ENCODE peak calls at places on chromosomes 3 and 15, in five cellular contexts. G is heart left ventricle; L is brain microvascular endothelial cell; J is CD8-positive, alpha-beta T cell; P is uterus. I is an unnamed sample.
A peak's percentile ranks its signal among the peaks of the same experiment; 100 is the strongest.

GRCh38 chr3:45417949-45418847 is 29.8 kb downstream of the LARS2 start:
- DNase-seq in J (no peak), L (no peak), P (no peak), G (no peak), I (no peak)

GRCh38 chr3:155307183-155307582 is 13.7 kb upstream of the STRIT1 start:
- DNase-seq in L (no peak), J (no peak), P (no peak), G (no peak), I (no peak)

GRCh38 chr3:161171113-161171512 is 50.0 kb upstream of the NMD3 start:
- DNase-seq in P (peak; percentile 37), L (peak; percentile 94), J (no peak), G (peak; percentile 61), I (no peak)

GRCh38 chr3:42853739-42854302 is 21.9 kb downstream of the CYP8B1 start:
- DNase-seq in L (no peak), G (no peak), P (no peak), J (no peak), I (no peak)

GRCh38 chr3:79109758-79110157 is 658.0 kb downstream of the ROBO1 start:
- DNase-seq in L (no peak), P (no peak), J (no peak), G (no peak), I (no peak)

GRCh38 chr3:186109897-186110803 is 1.3 kb upstream of the ETV5 start:
- DNase-seq in J (no peak), G (peak; percentile 23), L (peak; percentile 29), P (peak; percentile 32), I (peak; percentile 56)

GRCh38 chr15:73756947-73757513 is 3.9 kb upstream of the INSYN1 start:
- DNase-seq in L (no peak), J (no peak), P (no peak), G (no peak), I (no peak)

GRCh38 chr15:78913012-78913411 is 31.8 kb downstream of the CTSH start:
- DNase-seq in J (no peak), G (no peak), L (no peak), P (no peak), I (no peak)

GRCh38 chr3:72123908-72124441 is 339.0 kb upstream of the PROK2 start:
- DNase-seq in J (no peak), G (peak; percentile 43), L (peak; percentile 90), P (peak; percentile 93), I (no peak)

GRCh38 chr3:52498134-52499054 is 3.3 kb downstream of the STAB1 start:
- DNase-seq in G (peak; percentile 46), P (no peak), J (no peak), L (no peak), I (no peak)

GRCh38 chr3:183619624-183620274 is 15.7 kb upstream of the KLHL24 start:
- DNase-seq in L (no peak), P (no peak), G (no peak), J (no peak), I (no peak)

GRCh38 chr3:183613366-183614293 is 21.8 kb upstream of the KLHL24 start:
- DNase-seq in P (no peak), G (no peak), J (no peak), L (no peak), I (no peak)

GRCh38 chr3:183619020-183619419 is 16.4 kb upstream of the KLHL24 start:
- DNase-seq in J (no peak), G (no peak), P (no peak), L (no peak), I (no peak)

GRCh38 chr3:183618542-183618941 is 16.9 kb upstream of the KLHL24 start:
- DNase-seq in J (no peak), L (no peak), P (no peak), G (no peak), I (no peak)
- TF ChIP-seq CTCF in J (no peak), L (no peak), P (no peak), G (no peak), I (no peak)

GRCh38 chr15:40254452-40254851 is 15.6 kb downstream of the PAK6 start:
- DNase-seq in J (no peak), L (no peak), P (no peak), G (no peak), I (no peak)

GRCh38 chr15:40251455-40252140 is 12.7 kb downstream of the PAK6 start:
- DNase-seq in G (peak; percentile 35), L (no peak), P (no peak), J (no peak), I (no peak)

GRCh38 chr15:40252141-40252437 is 13.2 kb downstream of the PAK6 start:
- DNase-seq in G (no peak), L (no peak), P (no peak), J (no peak), I (no peak)

GRCh38 chr15:40252438-40253178 is 13.7 kb downstream of the PAK6 start:
- DNase-seq in L (no peak), G (no peak), J (no peak), P (no peak), I (peak; percentile 33)

DNA sequence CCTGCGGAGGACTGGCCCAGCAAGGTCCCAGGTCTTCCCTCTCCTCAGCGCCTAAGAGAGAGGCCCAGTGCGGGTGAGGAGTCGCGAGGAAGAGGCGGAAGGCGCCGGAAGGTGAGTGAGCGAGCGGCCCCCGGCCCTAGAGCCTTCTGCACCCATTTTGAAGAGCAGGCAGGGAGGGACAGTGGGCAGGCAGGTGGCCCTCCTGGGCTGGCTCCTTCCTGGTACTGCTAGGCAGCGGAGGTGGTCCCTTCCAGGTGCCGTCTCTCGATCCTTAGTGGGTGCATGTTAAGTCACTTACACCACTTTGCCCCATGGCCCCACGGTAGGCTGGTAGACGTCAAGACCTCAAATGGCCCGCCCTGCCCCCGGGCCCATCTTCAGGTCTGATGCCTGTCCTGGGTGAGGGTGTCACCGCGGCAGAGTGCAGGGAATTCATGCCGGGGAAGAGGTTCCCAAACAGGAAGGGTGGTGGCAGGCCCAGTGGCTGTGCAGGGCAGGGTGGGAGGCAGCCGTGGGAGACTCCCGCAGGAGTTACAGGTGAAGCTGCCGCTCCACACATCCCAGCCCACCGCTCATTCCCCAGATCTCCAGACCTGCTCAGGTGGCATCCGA is 14.4 kb downstream of the PAK6 start:
- DNase-seq in G (no peak), P (no peak), L (no peak), J (no peak), I (no peak)
- H3K27ac ChIP-seq in G (no peak overlapping the region), P (no peak overlapping the region), L (no peak overlapping the region), J (no peak overlapping the region), I (no peak overlapping the region)

DNA sequence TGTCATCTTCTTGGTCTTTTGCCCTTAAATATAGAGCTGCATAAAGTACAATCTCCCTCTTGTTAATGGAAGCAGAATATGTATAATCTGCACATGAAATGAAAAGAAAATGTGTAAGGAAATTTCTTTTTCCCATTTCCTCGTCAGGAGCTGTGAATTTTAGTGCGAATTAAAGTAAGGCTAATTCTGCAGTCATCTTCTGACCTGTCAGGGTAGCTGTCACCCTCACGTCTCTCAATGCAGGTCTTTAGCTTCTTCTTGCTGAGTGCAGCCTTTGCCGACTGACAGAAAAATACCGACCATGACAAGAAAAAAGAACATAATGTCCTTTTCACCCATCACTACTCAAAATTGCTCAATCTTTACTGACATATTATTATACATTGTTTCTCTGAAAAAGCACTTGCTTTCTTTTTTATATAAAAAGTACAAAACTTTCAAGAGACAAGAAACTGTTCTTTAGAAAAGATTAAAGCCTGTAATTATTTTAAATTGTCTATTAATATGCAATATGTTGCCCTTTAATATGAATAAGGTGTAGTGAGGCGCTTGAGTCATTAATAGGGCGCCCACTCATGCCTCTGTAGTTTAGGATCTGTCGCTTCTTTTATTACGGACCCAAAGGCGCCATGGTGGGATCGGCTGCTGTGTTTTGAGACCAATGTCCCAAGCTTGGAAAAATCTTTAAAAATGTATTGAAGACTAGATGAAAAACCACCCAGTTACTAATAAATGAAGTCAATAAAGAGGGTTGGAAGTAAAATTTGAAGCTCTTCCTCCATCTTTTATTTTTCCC is 259.3 kb upstream of the MEIS2 start:
- DNase-seq in L (no peak), P (no peak), J (no peak), G (no peak), I (no peak)
- H3K27me3 ChIP-seq in L (no peaks in the 10 kb centered on the region), P (no peaks in the 10 kb centered on the region), J (no peaks in the 10 kb centered on the region), G (no peaks in the 10 kb centered on the region), I (no peaks in the 10 kb centered on the region)

GRCh38 chr15:43484455-43484854 is 8.5 kb downstream of the TP53BP1 start:
- DNase-seq in P (no peak), G (no peak), L (no peak), J (no peak), I (no peak)

GRCh38 chr15:43488790-43489585 is 4.0 kb downstream of the TP53BP1 start:
- DNase-seq in L (no peak), G (no peak), J (no peak), P (no peak), I (no peak)

GRCh38 chr15:43487271-43487895 is 5.6 kb downstream of the TP53BP1 start:
- DNase-seq in G (no peak), J (no peak), L (no peak), P (no peak), I (no peak)

GRCh38 chr15:43483306-43484128 is 9.4 kb downstream of the TP53BP1 start:
- DNase-seq in P (no peak), L (no peak), G (no peak), J (no peak), I (peak; percentile 43)
- TF ChIP-seq CTCF in P (peak; percentile 22), L (peak; percentile 39), G (peak; percentile 47), J (no peak), I (peak; percentile 60)

GRCh38 chr15:41933771-41934170 is 38.6 kb downstream of the EHD4 start:
- DNase-seq in P (no peak), J (no peak), G (no peak), L (no peak), I (no peak)
- H3K27ac ChIP-seq in P (peak overlapping the region; percentile 53), J (peak overlapping the region; percentile 86), G (peak overlapping the region; percentile 16), L (no peak overlapping the region), I (no peak overlapping the region)

GRCh38 chr15:61819386-61819785 is 240.9 kb downstream of the VPS13C start:
- DNase-seq in L (no peak), J (no peak), P (no peak), G (no peak), I (no peak)
- H3K27me3 ChIP-seq in L (no peaks in the 10 kb centered on the region), J (no peaks in the 10 kb centered on the region), P (no peaks in the 10 kb centered on the region), G (no peaks in the 10 kb centered on the region), I (no peaks in the 10 kb centered on the region)

GRCh38 chr3:32888739-32889138 is 62.7 kb upstream of the CCR4 start:
- DNase-seq in L (no peak), P (no peak), G (no peak), J (no peak), I (no peak)
- TF ChIP-seq CTCF in L (no peak), P (no peak), G (no peak), J (no peak), I (no peak)

GRCh38 chr3:156978471-156978961 is 152.4 kb downstream of the LEKR1 start:
- DNase-seq in G (no peak), P (no peak), J (no peak), L (no peak), I (no peak)

GRCh38 chr3:156973954-156974353 is 147.8 kb downstream of the LEKR1 start:
- DNase-seq in L (no peak), P (no peak), J (no peak), G (no peak), I (no peak)

GRCh38 chr3:156976933-156977332 is 150.8 kb downstream of the LEKR1 start:
- DNase-seq in G (no peak), J (no peak), P (no peak), L (no peak), I (no peak)

DNA sequence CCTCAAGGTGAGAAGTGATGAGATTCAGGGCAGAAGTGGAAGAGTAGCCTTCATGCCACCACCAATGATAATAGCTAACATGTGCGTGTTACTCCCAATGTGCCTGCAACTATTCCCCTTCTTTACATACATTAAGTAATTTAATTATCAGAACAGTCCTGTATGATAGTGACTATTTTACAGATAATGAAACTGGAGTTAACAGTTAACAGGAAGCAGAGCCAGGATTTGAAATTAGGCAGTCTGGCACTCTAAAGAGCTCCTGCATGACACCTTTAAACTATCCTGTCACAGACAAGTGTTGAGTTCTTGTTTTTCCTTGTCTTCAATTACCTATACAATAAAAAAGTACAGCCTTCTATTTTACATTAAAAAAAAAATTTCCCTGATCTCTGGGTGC is 148.8 kb downstream of the LEKR1 start:
- DNase-seq in G (no peak), P (no peak), L (no peak), J (no peak), I (no peak)
- H3K27ac ChIP-seq in G (no peak overlapping the region), P (no peak overlapping the region), L (no peak overlapping the region), J (no peak overlapping the region), I (no peak overlapping the region)